ENCODE peak calls at places on chromosome 19, in ten cellular contexts. One of them, this sample, is unnamed.

GRCh38 chr19:15992014-15992413 is 43.2 kb downstream of the OR10H4 start:
- DNase-seq in tibial nerve: no peak
- DNase-seq in heart right ventricle: no peak
- DNase-seq in thoracic aorta: no peak
- DNase-seq in DMS153: no peak
- DNase-seq in stimulated activated CD8-positive, alpha-beta memory T cell treated with anti-CD3 and anti-CD28 coated beads, Interleukin-15, amount 100 ng/mL, for 1 hour: no peak
- DNase-seq in activated CD8-positive, alpha-beta memory T cell treated with anti-CD3 and anti-CD28 coated beads, Interleukin-2, amount 50 U/mL, for 48 hours: no peak
- DNase-seq in ELR: no peak
- DNase-seq in activated T-helper 1 cell treated with Interleukin-2 at 50 U/mL for 16 hours: no peak
- DNase-seq in foreskin fibroblast: no peak
- DNase-seq in this sample: no peak

GRCh38 chr19:531753-532571 is at the start of gene CDC34:
- DNase-seq in tibial nerve: no peak
- DNase-seq in heart right ventricle: no peak
- DNase-seq in thoracic aorta: no peak
- DNase-seq in DMS153: no peak
- DNase-seq in stimulated activated CD8-positive, alpha-beta memory T cell treated with anti-CD3 and anti-CD28 coated beads, Interleukin-15, amount 100 ng/mL, for 1 hour: no peak
- DNase-seq in activated CD8-positive, alpha-beta memory T cell treated with anti-CD3 and anti-CD28 coated beads, Interleukin-2, amount 50 U/mL, for 48 hours: no peak
- DNase-seq in ELR: peak
- DNase-seq in activated T-helper 1 cell treated with Interleukin-2 at 50 U/mL for 16 hours: no peak
- DNase-seq in foreskin fibroblast: peak
- DNase-seq in this sample: no peak

GRCh38 chr19:38699027-38699346 is 45.3 kb downstream of the CAPN12 start:
- DNase-seq in tibial nerve: no peak
- DNase-seq in heart right ventricle: no peak
- DNase-seq in thoracic aorta: no peak
- DNase-seq in DMS153: no peak
- DNase-seq in stimulated activated CD8-positive, alpha-beta memory T cell treated with anti-CD3 and anti-CD28 coated beads, Interleukin-15, amount 100 ng/mL, for 1 hour: no peak
- DNase-seq in activated CD8-positive, alpha-beta memory T cell treated with anti-CD3 and anti-CD28 coated beads, Interleukin-2, amount 50 U/mL, for 48 hours: no peak
- DNase-seq in ELR: no peak
- DNase-seq in activated T-helper 1 cell treated with Interleukin-2 at 50 U/mL for 16 hours: no peak
- DNase-seq in foreskin fibroblast: no peak
- DNase-seq in this sample: no peak

GRCh38 chr19:11378319-11379189 is 4.1 kb downstream of the SWSAP1 start:
- DNase-seq in tibial nerve: peak
- DNase-seq in heart right ventricle: peak
- DNase-seq in thoracic aorta: no peak
- DNase-seq in DMS153: no peak
- DNase-seq in stimulated activated CD8-positive, alpha-beta memory T cell treated with anti-CD3 and anti-CD28 coated beads, Interleukin-15, amount 100 ng/mL, for 1 hour: no peak
- DNase-seq in activated CD8-positive, alpha-beta memory T cell treated with anti-CD3 and anti-CD28 coated beads, Interleukin-2, amount 50 U/mL, for 48 hours: peak
- DNase-seq in ELR: peak
- DNase-seq in activated T-helper 1 cell treated with Interleukin-2 at 50 U/mL for 16 hours: no peak
- DNase-seq in foreskin fibroblast: peak
- DNase-seq in this sample: no peak

GRCh38 chr19:19106061-19106551 is 32.2 kb downstream of the TMEM161A start:
- DNase-seq in tibial nerve: no peak
- DNase-seq in heart right ventricle: no peak
- DNase-seq in thoracic aorta: no peak
- DNase-seq in DMS153: no peak
- DNase-seq in stimulated activated CD8-positive, alpha-beta memory T cell treated with anti-CD3 and anti-CD28 coated beads, Interleukin-15, amount 100 ng/mL, for 1 hour: no peak
- DNase-seq in activated CD8-positive, alpha-beta memory T cell treated with anti-CD3 and anti-CD28 coated beads, Interleukin-2, amount 50 U/mL, for 48 hours: no peak
- DNase-seq in ELR: no peak
- DNase-seq in activated T-helper 1 cell treated with Interleukin-2 at 50 U/mL for 16 hours: no peak
- DNase-seq in foreskin fibroblast: peak
- DNase-seq in this sample: no peak

GRCh38 chr19:31312004-31312403 is 37.2 kb downstream of the TSHZ3 start:
- DNase-seq in tibial nerve: peak
- DNase-seq in heart right ventricle: peak
- DNase-seq in thoracic aorta: no peak
- DNase-seq in DMS153: no peak
- DNase-seq in stimulated activated CD8-positive, alpha-beta memory T cell treated with anti-CD3 and anti-CD28 coated beads, Interleukin-15, amount 100 ng/mL, for 1 hour: no peak
- DNase-seq in activated CD8-positive, alpha-beta memory T cell treated with anti-CD3 and anti-CD28 coated beads, Interleukin-2, amount 50 U/mL, for 48 hours: peak
- DNase-seq in ELR: peak
- DNase-seq in activated T-helper 1 cell treated with Interleukin-2 at 50 U/mL for 16 hours: no peak
- DNase-seq in foreskin fibroblast: peak
- DNase-seq in this sample: peak

GRCh38 chr19:38837656-38838121 is 6.1 kb upstream of the ECH1 start:
- DNase-seq in tibial nerve: no peak
- DNase-seq in heart right ventricle: no peak
- DNase-seq in thoracic aorta: no peak
- DNase-seq in DMS153: no peak
- DNase-seq in stimulated activated CD8-positive, alpha-beta memory T cell treated with anti-CD3 and anti-CD28 coated beads, Interleukin-15, amount 100 ng/mL, for 1 hour: no peak
- DNase-seq in activated CD8-positive, alpha-beta memory T cell treated with anti-CD3 and anti-CD28 coated beads, Interleukin-2, amount 50 U/mL, for 48 hours: no peak
- DNase-seq in ELR: peak
- DNase-seq in activated T-helper 1 cell treated with Interleukin-2 at 50 U/mL for 16 hours: no peak
- DNase-seq in foreskin fibroblast: peak
- DNase-seq in this sample: no peak

GRCh38 chr19:54517483-54517882 is 14.9 kb downstream of the LAIR2 start:
- DNase-seq in tibial nerve: peak
- DNase-seq in heart right ventricle: peak
- DNase-seq in thoracic aorta: no peak
- DNase-seq in DMS153: peak
- DNase-seq in stimulated activated CD8-positive, alpha-beta memory T cell treated with anti-CD3 and anti-CD28 coated beads, Interleukin-15, amount 100 ng/mL, for 1 hour: peak
- DNase-seq in activated CD8-positive, alpha-beta memory T cell treated with anti-CD3 and anti-CD28 coated beads, Interleukin-2, amount 50 U/mL, for 48 hours: peak
- DNase-seq in ELR: peak
- DNase-seq in activated T-helper 1 cell treated with Interleukin-2 at 50 U/mL for 16 hours: no peak
- DNase-seq in foreskin fibroblast: peak
- DNase-seq in this sample: no peak

GRCh38 chr19:11288349-11288748 is 7.6 kb upstream of the TSPAN16 start:
- DNase-seq in tibial nerve: no peak
- DNase-seq in heart right ventricle: no peak
- DNase-seq in thoracic aorta: no peak
- DNase-seq in DMS153: no peak
- DNase-seq in stimulated activated CD8-positive, alpha-beta memory T cell treated with anti-CD3 and anti-CD28 coated beads, Interleukin-15, amount 100 ng/mL, for 1 hour: no peak
- DNase-seq in activated CD8-positive, alpha-beta memory T cell treated with anti-CD3 and anti-CD28 coated beads, Interleukin-2, amount 50 U/mL, for 48 hours: no peak
- DNase-seq in ELR: peak
- DNase-seq in activated T-helper 1 cell treated with Interleukin-2 at 50 U/mL for 16 hours: no peak
- DNase-seq in foreskin fibroblast: peak
- DNase-seq in this sample: no peak

GRCh38 chr19:29992233-29992867 is 50.3 kb downstream of the URI1 start:
- DNase-seq in tibial nerve: no peak
- DNase-seq in heart right ventricle: no peak
- DNase-seq in thoracic aorta: no peak
- DNase-seq in DMS153: no peak
- DNase-seq in stimulated activated CD8-positive, alpha-beta memory T cell treated with anti-CD3 and anti-CD28 coated beads, Interleukin-15, amount 100 ng/mL, for 1 hour: no peak
- DNase-seq in activated CD8-positive, alpha-beta memory T cell treated with anti-CD3 and anti-CD28 coated beads, Interleukin-2, amount 50 U/mL, for 48 hours: no peak
- DNase-seq in ELR: no peak
- DNase-seq in activated T-helper 1 cell treated with Interleukin-2 at 50 U/mL for 16 hours: no peak
- DNase-seq in foreskin fibroblast: no peak
- DNase-seq in this sample: no peak

GRCh38 chr19:52335768-52336116 is 301 bp upstream of the ZNF610 start:
- DNase-seq in tibial nerve: no peak
- DNase-seq in heart right ventricle: no peak
- DNase-seq in thoracic aorta: no peak
- DNase-seq in DMS153: no peak
- DNase-seq in stimulated activated CD8-positive, alpha-beta memory T cell treated with anti-CD3 and anti-CD28 coated beads, Interleukin-15, amount 100 ng/mL, for 1 hour: no peak
- DNase-seq in activated CD8-positive, alpha-beta memory T cell treated with anti-CD3 and anti-CD28 coated beads, Interleukin-2, amount 50 U/mL, for 48 hours: no peak
- DNase-seq in ELR: no peak
- DNase-seq in activated T-helper 1 cell treated with Interleukin-2 at 50 U/mL for 16 hours: no peak
- DNase-seq in foreskin fibroblast: no peak
- DNase-seq in this sample: no peak

GRCh38 chr19:30224689-30225606 is 147.2 kb upstream of the ZNF536 start:
- DNase-seq in tibial nerve: no peak
- DNase-seq in heart right ventricle: no peak
- DNase-seq in thoracic aorta: no peak
- DNase-seq in DMS153: no peak
- DNase-seq in stimulated activated CD8-positive, alpha-beta memory T cell treated with anti-CD3 and anti-CD28 coated beads, Interleukin-15, amount 100 ng/mL, for 1 hour: no peak
- DNase-seq in activated CD8-positive, alpha-beta memory T cell treated with anti-CD3 and anti-CD28 coated beads, Interleukin-2, amount 50 U/mL, for 48 hours: no peak
- DNase-seq in ELR: no peak
- DNase-seq in activated T-helper 1 cell treated with Interleukin-2 at 50 U/mL for 16 hours: no peak
- DNase-seq in foreskin fibroblast: peak
- DNase-seq in this sample: no peak

GRCh38 chr19:54335164-54335563 is 3.8 kb downstream of the LILRA4 start:
- DNase-seq in tibial nerve: no peak
- DNase-seq in heart right ventricle: no peak
- DNase-seq in thoracic aorta: no peak
- DNase-seq in DMS153: no peak
- DNase-seq in stimulated activated CD8-positive, alpha-beta memory T cell treated with anti-CD3 and anti-CD28 coated beads, Interleukin-15, amount 100 ng/mL, for 1 hour: no peak
- DNase-seq in activated CD8-positive, alpha-beta memory T cell treated with anti-CD3 and anti-CD28 coated beads, Interleukin-2, amount 50 U/mL, for 48 hours: no peak
- DNase-seq in ELR: no peak
- DNase-seq in activated T-helper 1 cell treated with Interleukin-2 at 50 U/mL for 16 hours: no peak
- DNase-seq in foreskin fibroblast: no peak
- DNase-seq in this sample: no peak

GRCh38 chr19:56507446-56508281 is at the start of gene ZNF471:
- DNase-seq in tibial nerve: peak
- DNase-seq in heart right ventricle: peak
- DNase-seq in thoracic aorta: peak
- DNase-seq in DMS153: no peak
- DNase-seq in stimulated activated CD8-positive, alpha-beta memory T cell treated with anti-CD3 and anti-CD28 coated beads, Interleukin-15, amount 100 ng/mL, for 1 hour: peak
- DNase-seq in activated CD8-positive, alpha-beta memory T cell treated with anti-CD3 and anti-CD28 coated beads, Interleukin-2, amount 50 U/mL, for 48 hours: peak
- DNase-seq in ELR: peak
- DNase-seq in activated T-helper 1 cell treated with Interleukin-2 at 50 U/mL for 16 hours: peak
- DNase-seq in foreskin fibroblast: peak
- DNase-seq in this sample: peak

GRCh38 chr19:43711751-43712355 is 4.0 kb upstream of the IRGC start:
- DNase-seq in tibial nerve: no peak
- DNase-seq in heart right ventricle: no peak
- DNase-seq in thoracic aorta: no peak
- DNase-seq in DMS153: no peak
- DNase-seq in stimulated activated CD8-positive, alpha-beta memory T cell treated with anti-CD3 and anti-CD28 coated beads, Interleukin-15, amount 100 ng/mL, for 1 hour: no peak
- DNase-seq in activated CD8-positive, alpha-beta memory T cell treated with anti-CD3 and anti-CD28 coated beads, Interleukin-2, amount 50 U/mL, for 48 hours: no peak
- DNase-seq in ELR: peak
- DNase-seq in activated T-helper 1 cell treated with Interleukin-2 at 50 U/mL for 16 hours: no peak
- DNase-seq in foreskin fibroblast: no peak
- DNase-seq in this sample: no peak

GRCh38 chr19:41276231-41276630 is 12.1 kb downstream of the HNRNPUL1 start:
- DNase-seq in tibial nerve: no peak
- DNase-seq in heart right ventricle: no peak
- DNase-seq in thoracic aorta: no peak
- DNase-seq in DMS153: no peak
- DNase-seq in stimulated activated CD8-positive, alpha-beta memory T cell treated with anti-CD3 and anti-CD28 coated beads, Interleukin-15, amount 100 ng/mL, for 1 hour: no peak
- DNase-seq in activated CD8-positive, alpha-beta memory T cell treated with anti-CD3 and anti-CD28 coated beads, Interleukin-2, amount 50 U/mL, for 48 hours: no peak
- DNase-seq in ELR: no peak
- DNase-seq in activated T-helper 1 cell treated with Interleukin-2 at 50 U/mL for 16 hours: no peak
- DNase-seq in foreskin fibroblast: peak
- DNase-seq in this sample: no peak

GRCh38 chr19:50417138-50417849 is 1.4 kb upstream of the SPIB start:
- DNase-seq in tibial nerve: no peak
- DNase-seq in heart right ventricle: no peak
- DNase-seq in thoracic aorta: no peak
- DNase-seq in DMS153: no peak
- DNase-seq in stimulated activated CD8-positive, alpha-beta memory T cell treated with anti-CD3 and anti-CD28 coated beads, Interleukin-15, amount 100 ng/mL, for 1 hour: no peak
- DNase-seq in activated CD8-positive, alpha-beta memory T cell treated with anti-CD3 and anti-CD28 coated beads, Interleukin-2, amount 50 U/mL, for 48 hours: no peak
- DNase-seq in ELR: no peak
- DNase-seq in activated T-helper 1 cell treated with Interleukin-2 at 50 U/mL for 16 hours: no peak
- DNase-seq in foreskin fibroblast: no peak
- DNase-seq in this sample: no peak

GRCh38 chr19:45766293-45766918 is 2.6 kb downstream of the SIX5 start:
- DNase-seq in tibial nerve: no peak
- DNase-seq in heart right ventricle: no peak
- DNase-seq in thoracic aorta: no peak
- DNase-seq in DMS153: no peak
- DNase-seq in stimulated activated CD8-positive, alpha-beta memory T cell treated with anti-CD3 and anti-CD28 coated beads, Interleukin-15, amount 100 ng/mL, for 1 hour: no peak
- DNase-seq in activated CD8-positive, alpha-beta memory T cell treated with anti-CD3 and anti-CD28 coated beads, Interleukin-2, amount 50 U/mL, for 48 hours: no peak
- DNase-seq in ELR: no peak
- DNase-seq in activated T-helper 1 cell treated with Interleukin-2 at 50 U/mL for 16 hours: no peak
- DNase-seq in foreskin fibroblast: no peak
- DNase-seq in this sample: no peak

This sample was measured in GM04504.